ENCODE peak calls at places on chromosomes 1 and 21, in four cellular contexts. Z, Y, J and F are unnamed samples.
A peak's percentile ranks its signal among the peaks of the same experiment; 100 is the strongest.

GRCh38 chr1:75964760-75965408 is 32.7 kb upstream of the ASB17 start:
- DNase-seq in Z (no peak), Y (no peak), J (no peak), F (no peak)

GRCh38 chr1:25737151-25737550 is 62.8 kb upstream of the SELENON start:
- DNase-seq in Z (no peak), Y (no peak), J (peak; percentile 30), F (no peak)

GRCh38 chr1:47536646-47537118 is 98.8 kb downstream of the FOXD2 start:
- DNase-seq in Z (no peak), Y (no peak), J (peak; percentile 9), F (no peak)

GRCh38 chr1:235442788-235443429 is 61.3 kb downstream of the B3GALNT2 start:
- DNase-seq in Z (no peak), Y (no peak), J (no peak), F (no peak)

GRCh38 chr1:179121159-179121938 is 39.5 kb downstream of the TOR3A start:
- DNase-seq in Z (no peak), Y (no peak), J (peak; percentile 35), F (no peak)

GRCh38 chr1:42660907-42661500 is 2.8 kb downstream of the PPIH start:
- DNase-seq in Z (no peak), Y (no peak), J (no peak), F (no peak)

GRCh38 chr21:25560151-25560783 is 47.0 kb downstream of the MRPL39 start:
- DNase-seq in Z (no peak), Y (no peak), J (no peak), F (no peak)

GRCh38 chr1:21302747-21303715 is 12.8 kb upstream of the ECE1 start:
- DNase-seq in Z (no peak), Y (no peak), J (no peak), F (no peak)

GRCh38 chr1:161038523-161039153 is at the start of gene TSTD1:
- DNase-seq in Z (peak; percentile 93), Y (no peak), J (peak; percentile 81), F (no peak)

GRCh38 chr1:26373789-26374188 is 1.2 kb upstream of the ZNF683 start:
- DNase-seq in Z (no peak), Y (no peak), J (no peak), F (no peak)

GRCh38 chr1:204409878-204410763 is 1.5 kb downstream of the PPP1R15B start:
- DNase-seq in Z (no peak), Y (no peak), J (no peak), F (no peak)

GRCh38 chr1:159239551-159240220 is 35.0 kb downstream of the ACKR1 start:
- DNase-seq in Z (no peak), Y (peak; percentile 15), J (no peak), F (no peak)

GRCh38 chr1:26404641-26405040 is 6.0 kb upstream of the LIN28A start:
- DNase-seq in Z (no peak), Y (no peak), J (no peak), F (no peak)

GRCh38 chr1:182633657-182634281 is 29.6 kb upstream of the RGS16 start:
- DNase-seq in Z (no peak), Y (no peak), J (peak; percentile 36), F (no peak)

GRCh38 chr1:201501812-201502510 is 5.0 kb downstream of the CSRP1 start:
- DNase-seq in Z (no peak), Y (no peak), J (peak; percentile 68), F (no peak)

GRCh38 chr1:19010995-19011696 is 54.7 kb upstream of the IFFO2 start:
- DNase-seq in Z (peak; percentile 91), Y (peak; percentile 43), J (peak; percentile 89), F (peak; percentile 74)

GRCh38 chr1:160807242-160807641 is 11.3 kb downstream of the LY9 start:
- DNase-seq in Z (no peak), Y (no peak), J (no peak), F (no peak)

GRCh38 chr1:151908228-151908691 is 1.1 kb downstream of the THEM4 start:
- DNase-seq in Z (no peak), Y (no peak), J (no peak), F (no peak)

GRCh38 chr1:159953866-159954515 is at the start of gene SLAMF9:
- DNase-seq in Z (peak; percentile 77), Y (no peak), J (no peak), F (no peak)

GRCh38 chr1:59427155-59427554 is 130.3 kb downstream of the FGGY start:
- DNase-seq in Z (no peak), Y (no peak), J (no peak), F (no peak)

GRCh38 chr1:228528612-228529011 is 41.4 kb downstream of the RNF187 start:
- DNase-seq in Z (no peak), Y (no peak), J (no peak), F (no peak)

GRCh38 chr1:212578043-212578442 is 30.5 kb upstream of the ATF3 start:
- DNase-seq in Z (no peak), Y (no peak), J (no peak), F (no peak)

GRCh38 chr1:200319143-200319542 is 90.7 kb downstream of the ZNF281 start:
- DNase-seq in Z (no peak), Y (no peak), J (no peak), F (no peak)

GRCh38 chr1:173601588-173601987 is 1.3 kb downstream of the SLC9C2 start:
- DNase-seq in Z (no peak), Y (peak; percentile 26), J (no peak), F (no peak)

GRCh38 chr1:198157847-198158765 is 1.3 kb downstream of the NEK7 start:
- DNase-seq in Z (no peak), Y (no peak), J (no peak), F (no peak)

GRCh38 chr1:27726173-27726793 is 522 bp downstream of the FAM76A start:
- DNase-seq in Z (peak; percentile 89), Y (no peak), J (peak; percentile 54), F (peak; percentile 75)

GRCh38 chr1:22824975-22825374 is 114.3 kb downstream of the EPHB2 start:
- DNase-seq in Z (no peak), Y (no peak), J (no peak), F (no peak)

GRCh38 chr1:181061891-181062777 is 26.4 kb upstream of the IER5 start:
- DNase-seq in Z (no peak), Y (peak; percentile 90), J (no peak), F (no peak)

GRCh38 chr1:4745560-4745959 is 91.2 kb downstream of the AJAP1 start:
- DNase-seq in Z (no peak), Y (no peak), J (no peak), F (no peak)

GRCh38 chr1:180636138-180636537 is 4.3 kb downstream of the XPR1 start:
- DNase-seq in Z (no peak), Y (no peak), J (peak; percentile 50), F (no peak)

GRCh38 chr21:39422468-39423241 is 22.9 kb downstream of the LCA5L start:
- DNase-seq in Z (no peak), Y (peak; percentile 41), J (no peak), F (no peak)

GRCh38 chr1:3683197-3683596 is 30.9 kb downstream of the TP73 start:
- DNase-seq in Z (no peak), Y (no peak), J (no peak), F (no peak)
- TF ChIP-seq CTCF in Z (no peak), Y (no peak), J (no peak), F (no peak)

DNA sequence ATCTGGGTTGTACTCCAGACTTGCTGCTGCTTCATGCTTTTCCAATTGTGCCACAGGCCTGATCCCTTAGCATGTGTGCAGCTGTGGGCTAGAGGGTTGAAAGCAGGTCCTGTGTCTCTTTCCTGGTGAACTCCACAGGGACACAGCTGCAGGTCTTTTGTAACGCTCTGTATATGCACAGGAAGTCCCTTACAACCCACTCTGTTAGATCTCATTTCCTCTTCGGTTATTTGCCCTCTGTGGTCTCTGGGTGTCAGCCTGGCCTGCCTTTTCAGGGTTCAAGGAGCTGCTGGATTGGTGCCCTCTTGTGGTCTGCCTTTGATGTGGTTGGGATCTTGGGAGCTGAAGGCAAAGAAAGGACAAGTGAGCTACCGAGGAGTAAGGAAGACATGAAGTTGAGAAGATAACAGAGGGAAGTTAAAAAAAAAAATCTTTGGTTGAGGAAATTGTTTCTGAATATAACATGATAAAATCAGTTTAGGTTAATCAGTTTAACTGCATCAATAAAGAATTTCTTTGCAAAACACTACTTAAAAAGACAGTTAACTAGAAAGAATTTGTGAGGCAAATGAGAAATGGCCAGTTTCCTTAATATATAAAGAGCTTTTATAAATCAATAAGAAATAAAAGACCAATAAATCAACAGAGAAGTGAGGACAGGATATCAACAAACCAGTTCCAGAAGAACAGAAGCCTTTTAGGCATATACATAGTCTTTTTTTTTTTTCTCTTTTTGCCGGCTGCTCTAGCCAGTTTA is 44.1 kb downstream of the UCK2 start:
- DNase-seq in Z (no peak), Y (peak; percentile 86), J (peak; percentile 61), F (no peak)
- TF ChIP-seq CTCF in Z (no peak), Y (peak; percentile 43), J (peak; percentile 20), F (peak; percentile 66)

DNA sequence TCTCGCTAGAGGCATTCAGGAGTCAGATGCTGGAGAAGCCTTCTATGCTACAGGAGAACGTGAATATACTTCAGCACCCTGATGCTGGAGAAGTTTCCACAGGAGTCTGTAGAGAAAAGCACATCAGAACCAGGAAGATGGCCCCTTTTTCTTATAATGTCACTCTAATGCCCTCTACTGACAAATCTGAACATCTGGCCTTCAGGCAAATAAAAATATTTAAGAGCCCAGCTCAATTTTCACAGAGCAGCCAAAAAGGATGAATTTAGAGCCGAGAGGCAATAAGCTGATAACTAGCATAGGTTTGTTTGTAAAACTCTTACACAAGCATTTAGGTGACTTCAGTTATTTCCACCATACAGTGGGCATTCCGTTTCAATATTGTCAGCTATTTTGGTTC is 3.8 kb upstream of the RRP15 start:
- DNase-seq in Z (no peak), Y (no peak), J (no peak), F (no peak)
- TF ChIP-seq CTCF in Z (no peak), Y (no peak), J (no peak), F (no peak)

GRCh38 chr21:33127154-33127893 is 57.4 kb downstream of the OLIG1 start:
- DNase-seq in Z (peak; percentile 88), Y (peak; percentile 19), J (peak; percentile 60), F (peak; percentile 77)

GRCh38 chr21:33128538-33128937 is 58.6 kb downstream of the OLIG1 start:
- DNase-seq in Z (no peak), Y (no peak), J (no peak), F (no peak)

GRCh38 chr21:33135925-33136324 is 66.0 kb downstream of the OLIG1 start:
- DNase-seq in Z (no peak), Y (no peak), J (peak; percentile 12), F (no peak)

GRCh38 chr21:33133912-33134311 is 64.0 kb downstream of the OLIG1 start:
- DNase-seq in Z (no peak), Y (no peak), J (no peak), F (no peak)

GRCh38 chr21:33132054-33132453 is 62.1 kb downstream of the OLIG1 start:
- DNase-seq in Z (no peak), Y (no peak), J (no peak), F (no peak)
- TF ChIP-seq CTCF in Z (no peak), Y (peak; percentile 17), J (no peak), F (peak; percentile 38)

GRCh38 chr21:16851054-16851453 is 661.8 kb upstream of the CXADR start:
- DNase-seq in Z (no peak), Y (no peak), J (no peak), F (no peak)
- TF ChIP-seq CTCF in Z (no peak), Y (no peak), J (no peak), F (peak; percentile 62)

DNA sequence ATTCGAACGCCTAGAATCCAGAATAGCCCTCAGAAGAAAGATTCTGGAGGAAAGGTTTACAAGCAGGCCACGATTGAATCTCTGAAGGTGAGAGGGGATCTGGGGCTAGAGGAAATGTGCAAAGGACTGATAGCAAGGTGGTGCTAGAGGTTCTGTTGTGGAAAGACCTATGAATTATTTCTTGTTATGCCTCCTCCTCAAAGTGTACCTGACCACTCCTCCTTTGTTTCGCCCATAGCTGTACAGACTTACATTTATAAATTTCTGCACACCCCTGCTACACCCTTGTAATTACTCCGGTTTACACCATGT is 986 bp downstream of the TCEANC2 start:
- DNase-seq in Z (no peak), Y (no peak), J (no peak), F (no peak)
- TF ChIP-seq CTCF in Z (no peak), Y (no peak), J (no peak), F (no peak)

GRCh38 chr1:85258536-85259117 is 835 bp downstream of the C1orf52 start:
- DNase-seq in Z (no peak), Y (no peak), J (no peak), F (no peak)
- TF ChIP-seq CTCF in Z (no peak), Y (no peak), J (no peak), F (no peak)